ENCODE peak calls at places on chromosomes 5 and 9, in eight cellular contexts. B is GM12865; O is uterus; Z is IMR-90; U is hepatocyte; F is OCI-LY7; Y is A549; A is CD8-positive, alpha-beta T cell. P is an unnamed sample.

GRCh38 chr5:130135506-130135905 is 231.2 kb downstream of the CHSY3 start:
- DNase-seq in B (no peak), O (no peak), Z (peak), U (peak), F (no peak), Y (no peak), A (no peak), P (peak)

GRCh38 chr5:107669543-107670027 is 1.2 kb downstream of the EFNA5 start:
- DNase-seq in B (peak), O (no peak), Z (peak), U (peak), F (no peak), Y (peak), A (no peak), P (peak)

GRCh38 chr9:129256959-129257713 is 79.1 kb upstream of the IER5L start:
- DNase-seq in B (no peak), O (no peak), Z (no peak), U (no peak), F (no peak), Y (no peak), A (no peak), P (peak)

GRCh38 chr5:5326126-5326758 is 96.2 kb upstream of the ICE1 start:
- DNase-seq in B (no peak), O (no peak), Z (no peak), U (peak), F (no peak), Y (no peak), A (no peak), P (no peak)

GRCh38 chr9:131584858-131585257 is 39.5 kb downstream of the PRRT1B start:
- DNase-seq in B (no peak), O (no peak), Z (no peak), U (no peak), F (no peak), Y (no peak), A (no peak), P (no peak)

GRCh38 chr5:117094114-117094815 is 519.6 kb upstream of the SEMA6A start:
- DNase-seq in B (no peak), O (no peak), Z (no peak), U (no peak), F (no peak), Y (no peak), A (no peak), P (no peak)

GRCh38 chr5:143248822-143249579 is 154.5 kb downstream of the NR3C1 start:
- DNase-seq in B (no peak), O (no peak), Z (peak), U (peak), F (no peak), Y (peak), A (no peak), P (peak)

GRCh38 chr5:78637468-78637867 is 11.1 kb downstream of the LHFPL2 start:
- DNase-seq in B (no peak), O (no peak), Z (no peak), U (no peak), F (no peak), Y (no peak), A (no peak), P (no peak)

GRCh38 chr9:16062542-16063240 is 509.8 kb downstream of the CCDC171 start:
- DNase-seq in B (peak), O (no peak), Z (peak), U (no peak), F (no peak), Y (peak), A (no peak), P (peak)

GRCh38 chr9:116381350-116381749 is 227.8 kb downstream of the PAPPA start:
- DNase-seq in B (no peak), O (no peak), Z (no peak), U (no peak), F (no peak), Y (no peak), A (no peak), P (peak)
- TF ChIP-seq CTCF in B (no peak), O (no peak), Z (no peak), U (no peak), F (no peak), Y (no peak), A (no peak), P (no peak)

DNA sequence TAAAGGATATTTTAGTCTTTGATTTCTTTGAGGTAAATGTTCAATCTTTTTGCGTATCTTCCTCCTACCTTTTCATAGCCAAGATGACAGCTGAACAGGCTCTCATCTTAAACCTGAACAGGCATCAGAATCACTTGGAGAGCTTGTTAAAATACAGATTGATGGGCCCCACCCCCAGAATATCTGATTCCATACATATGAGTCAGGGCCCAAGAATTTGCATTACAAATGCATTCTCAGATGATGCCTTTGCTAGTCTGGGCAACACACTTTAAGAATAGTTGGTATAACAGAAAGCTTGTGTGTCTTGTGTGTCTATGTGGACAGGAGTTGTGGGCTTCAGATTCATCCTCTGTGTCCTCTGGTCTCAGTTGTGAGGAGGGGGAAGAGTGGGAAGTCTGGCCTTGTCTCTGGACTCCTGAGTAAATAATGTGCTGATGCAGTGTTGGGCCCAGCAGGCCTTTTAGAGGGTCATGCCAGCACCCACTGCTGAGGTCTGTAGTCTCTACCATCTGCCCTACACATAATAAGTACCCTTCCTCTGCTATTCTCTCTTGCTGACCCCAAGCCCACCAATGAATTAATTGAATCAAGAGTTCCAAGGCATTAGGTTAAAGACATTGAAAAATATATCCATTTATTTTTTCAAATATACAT is 43.1 kb downstream of the PTCD2 start:
- DNase-seq in B (no peak), O (no peak), Z (peak), U (no peak), F (no peak), Y (peak), A (no peak), P (peak)
- H3K4me3 ChIP-seq in B (no peak), O (no peak), Z (no peak), U (no peak), F (no peak), Y (no peak), A (no peak), P (no peak)

DNA sequence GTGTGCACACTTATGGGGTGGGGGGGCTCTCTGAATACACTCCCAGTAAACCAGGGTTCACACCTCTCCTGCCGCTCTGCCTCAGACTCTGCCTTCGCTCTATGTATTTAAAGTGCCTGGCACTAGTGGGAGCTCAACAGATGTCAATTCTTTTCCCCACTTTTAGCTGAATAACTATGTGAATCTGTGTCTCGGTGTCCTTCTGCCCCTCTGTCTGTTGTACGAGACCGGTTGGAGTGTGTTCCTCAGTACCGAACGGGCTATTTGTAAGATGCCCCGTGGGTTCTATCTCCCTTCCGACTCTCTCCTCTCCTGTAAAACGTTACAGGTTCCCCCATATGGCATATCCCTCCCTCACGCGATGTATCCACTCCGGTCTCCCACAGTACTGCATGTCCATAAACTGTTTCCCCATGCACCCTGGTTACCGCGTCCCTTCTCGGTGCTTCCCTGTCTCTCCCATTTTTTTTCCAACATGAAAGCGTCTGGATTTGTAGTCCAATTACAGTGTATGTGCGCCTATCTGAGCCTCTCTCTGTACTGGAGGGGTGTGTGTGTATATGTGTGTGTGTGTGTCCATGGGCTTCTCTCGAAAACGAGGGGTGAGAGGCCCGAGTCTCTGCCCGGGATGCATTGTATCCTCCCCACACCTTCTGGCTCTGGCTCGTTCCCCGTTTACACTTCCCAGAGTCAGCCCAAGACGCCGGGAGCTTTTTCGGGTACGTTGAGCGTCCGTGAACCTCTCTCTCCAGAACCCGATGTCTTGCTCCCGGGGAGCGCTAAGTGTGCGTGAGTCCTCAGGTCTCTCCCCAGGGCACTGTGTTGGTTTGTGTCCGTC is 1.5 kb downstream of the ELL2 start:
- DNase-seq in B (peak), O (no peak), Z (peak), U (peak), F (no peak), Y (peak), A (no peak), P (peak)
- TF ChIP-seq CTCF in B (no peak), O (peak), Z (peak), U (peak), F (no peak), Y (no peak), A (no peak), P (peak)

GRCh38 chr5:93581738-93582414 is 857 bp upstream of the NR2F1-AS1 start:
- DNase-seq in B (no peak), O (peak), Z (peak), U (no peak), F (no peak), Y (peak), A (no peak), P (peak)
- H3K4me3 ChIP-seq in B (no peak), O (peak), Z (peak), U (peak), F (no peak), Y (peak), A (no peak), P (peak)